ENCODE peak calls at places on chromosomes 2 and 18, in five cellular contexts. I, S, T, V and X are unnamed samples.

GRCh38 chr2:161703863-161704262 is 79.6 kb downstream of the SLC4A10 start:
- DNase-seq in I (no peak), S (no peak), V (no peak), T (no peak), X (no peak)

GRCh38 chr2:25341031-25341727 is 546 bp downstream of the DNMT3A start:
- DNase-seq in I (peak; percentile 29), V (no peak), S (no peak), T (no peak), X (no peak)

GRCh38 chr2:28276076-28276618 is 116.5 kb upstream of the FOSL2 start:
- DNase-seq in V (peak; percentile 98), T (no peak), I (no peak), S (no peak), X (no peak)

GRCh38 chr2:179050735-179051134 is 798 bp upstream of the CCDC141 start:
- DNase-seq in V (no peak), S (no peak), I (no peak), T (no peak), X (no peak)

GRCh38 chr18:63028380-63028779 is 291.2 kb downstream of the BCL2 start:
- DNase-seq in S (no peak), T (no peak), V (no peak), I (no peak), X (no peak)

GRCh38 chr2:72895154-72895553 is 7.9 kb downstream of the SPR start:
- DNase-seq in S (no peak), V (no peak), T (no peak), I (no peak), X (no peak)

GRCh38 chr2:63012541-63012940 is 38.1 kb upstream of the OTX1 start:
- DNase-seq in I (no peak), T (no peak), S (no peak), V (no peak), X (no peak)

GRCh38 chr2:145185696-145186095 is 665.8 kb upstream of the ZEB2 start:
- DNase-seq in S (no peak), I (no peak), V (no peak), T (no peak), X (no peak)

GRCh38 chr2:175805442-175806114 is 196.5 kb downstream of the LNPK start:
- DNase-seq in T (no peak), V (no peak), I (no peak), S (no peak), X (no peak)

GRCh38 chr2:99834426-99834825 is 308.0 kb downstream of the AFF3 start:
- DNase-seq in I (no peak), S (no peak), T (no peak), V (no peak), X (no peak)

GRCh38 chr18:55900380-55900779 is 312.4 kb upstream of the TCF4 start:
- DNase-seq in V (no peak), S (no peak), I (no peak), T (no peak), X (no peak)

GRCh38 chr2:127545189-127545588 is 9.7 kb downstream of the MYO7B start:
- DNase-seq in S (no peak), I (no peak), V (no peak), T (no peak), X (no peak)

GRCh38 chr2:15855766-15856260 is 84.5 kb upstream of the MYCN start:
- DNase-seq in I (no peak), S (no peak), T (no peak), V (no peak), X (no peak)

GRCh38 chr18:39872566-39872965 is 2082.5 kb upstream of the PIK3C3 start:
- DNase-seq in T (no peak), V (no peak), I (no peak), S (no peak), X (no peak)

GRCh38 chr2:41736105-41736567 is 311.7 kb upstream of the PKDCC start:
- DNase-seq in T (no peak), V (peak; percentile 22), S (no peak), I (no peak), X (no peak)

GRCh38 chr2:60963176-60963575 is 54.3 kb upstream of the PEX13 start:
- DNase-seq in V (no peak), T (no peak), I (no peak), S (no peak), X (no peak)

GRCh38 chr2:37653093-37653492 is 18.3 kb downstream of the CDC42EP3 start:
- DNase-seq in T (no peak), I (no peak), V (no peak), S (no peak), X (no peak)

GRCh38 chr2:3731829-3732228 is 28.5 kb downstream of the DCDC2C start:
- DNase-seq in V (no peak), T (no peak), I (no peak), S (no peak), X (no peak)

GRCh38 chr2:152242787-152243472 is 67.4 kb upstream of the STAM2 start:
- DNase-seq in T (no peak), S (no peak), I (no peak), V (no peak), X (no peak)

GRCh38 chr2:227406177-227407031 is 18.7 kb upstream of the SCYGR1 start:
- DNase-seq in I (peak; percentile 86), S (peak; percentile 46), V (peak; percentile 95), T (no peak), X (peak; percentile 20)

GRCh38 chr2:188523901-188524300 is 232.2 kb downstream of the GULP1 start:
- DNase-seq in V (no peak), S (no peak), I (no peak), T (no peak), X (no peak)

GRCh38 chr2:9818097-9818496 is 25.2 kb upstream of the TAF1B start:
- DNase-seq in T (no peak), V (peak; percentile 38), S (no peak), I (no peak), X (no peak)

GRCh38 chr2:127106457-127106997 is 427 bp downstream of the BIN1 start:
- DNase-seq in V (peak; percentile 45), T (no peak), I (no peak), S (no peak), X (no peak)

GRCh38 chr2:106869512-106870276 is 16.3 kb downstream of the ST6GAL2 start:
- DNase-seq in S (no peak), T (no peak), I (no peak), V (no peak), X (no peak)

GRCh38 chr2:97889156-97889555 is 106.6 kb downstream of the TMEM131 start:
- DNase-seq in S (no peak), I (no peak), T (no peak), V (no peak), X (no peak)

GRCh38 chr2:149490296-149490695 is 97.3 kb downstream of the MMADHC start:
- DNase-seq in V (no peak), T (no peak), S (no peak), I (no peak), X (no peak)

GRCh38 chr18:7370375-7370774 is 139.5 kb downstream of the LRRC30 start:
- DNase-seq in I (no peak), T (no peak), S (no peak), V (no peak), X (peak; percentile 34)

GRCh38 chr2:215787565-215788178 is 225.7 kb downstream of the MREG start:
- DNase-seq in S (no peak), T (no peak), V (no peak), I (no peak), X (no peak)

GRCh38 chr2:118687698-118688097 is 159.8 kb downstream of the EN1 start:
- DNase-seq in T (no peak), S (no peak), V (peak; percentile 52), I (no peak), X (no peak)

GRCh38 chr18:55862693-55863485 is 274.9 kb upstream of the TCF4 start:
- DNase-seq in V (no peak), I (no peak), T (no peak), S (no peak), X (no peak)

GRCh38 chr18:13800505-13801259 is 23.3 kb upstream of the MC5R start:
- DNase-seq in I (peak; percentile 74), T (peak; percentile 23), V (peak; percentile 81), S (peak; percentile 49), X (peak; percentile 78)

GRCh38 chr2:1863861-1864260 is 119.5 kb upstream of the PXDN start:
- DNase-seq in I (no peak), T (no peak), S (no peak), V (no peak), X (no peak)

GRCh38 chr2:30768708-30769580 is 38.3 kb downstream of the CAPN13 start:
- DNase-seq in V (no peak), I (no peak), T (no peak), S (no peak), X (no peak)

GRCh38 chr18:66616523-66616983 is 12.7 kb upstream of the CDH19 start:
- DNase-seq in V (peak; percentile 7), S (no peak), T (no peak), I (peak; percentile 6), X (no peak)

GRCh38 chr2:106885981-106886915 is at the start of gene ST6GAL2:
- DNase-seq in V (peak; percentile 29), S (peak; percentile 27), T (no peak), I (no peak), X (peak; percentile 14)

DNA sequence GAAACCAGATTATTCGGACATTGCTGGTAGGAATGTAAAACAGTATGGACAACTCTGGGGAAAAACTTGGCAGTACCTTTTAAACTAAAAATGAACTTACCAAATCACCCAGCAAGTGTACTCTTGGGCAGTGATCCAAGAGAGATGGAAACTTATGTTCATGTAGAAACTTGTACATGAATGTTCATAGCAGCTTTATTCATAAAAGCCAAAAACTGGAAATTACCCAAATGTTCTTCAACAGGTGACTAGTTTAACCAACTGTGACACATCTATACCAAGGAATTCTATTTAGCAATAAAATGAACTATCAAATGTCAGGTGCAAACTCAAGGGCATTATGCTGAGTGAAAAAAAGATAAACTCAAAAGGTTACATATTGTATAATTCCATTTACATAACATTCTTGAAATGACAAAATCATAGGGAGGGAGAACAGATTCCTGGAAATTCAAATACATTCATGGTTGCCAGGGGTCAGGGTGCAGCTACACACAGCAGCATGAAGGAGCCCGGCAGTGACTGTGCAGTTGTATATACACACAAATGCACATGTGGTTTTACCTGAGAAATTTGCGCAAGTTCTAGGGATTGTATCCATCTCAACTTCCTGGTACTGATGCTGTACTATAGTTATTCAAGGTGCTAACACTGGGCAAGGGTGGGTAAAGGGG is 3.5 kb upstream of the RNU4ATAC start:
- DNase-seq in T (no peak), I (no peak), S (no peak), V (peak; percentile 97), X (no peak)
- H3K4me1 ChIP-seq in T (peaks cover 17% of the 10 kb centered on the region), I (peaks cover 33% of the 10 kb centered on the region), S (peaks cover 21% of the 10 kb centered on the region), V (peaks cover 68% of the 10 kb centered on the region), X (peaks cover 69% of the 10 kb centered on the region)

GRCh38 chr2:228593992-228594391 is 412.5 kb upstream of the SPHKAP start:
- DNase-seq in S (no peak), V (no peak), T (no peak), I (no peak), X (no peak)
- H3K27ac ChIP-seq in S (no peak overlapping the region), V (no peak overlapping the region), T (no peak overlapping the region), I (no peak overlapping the region), X (no peak overlapping the region)

DNA sequence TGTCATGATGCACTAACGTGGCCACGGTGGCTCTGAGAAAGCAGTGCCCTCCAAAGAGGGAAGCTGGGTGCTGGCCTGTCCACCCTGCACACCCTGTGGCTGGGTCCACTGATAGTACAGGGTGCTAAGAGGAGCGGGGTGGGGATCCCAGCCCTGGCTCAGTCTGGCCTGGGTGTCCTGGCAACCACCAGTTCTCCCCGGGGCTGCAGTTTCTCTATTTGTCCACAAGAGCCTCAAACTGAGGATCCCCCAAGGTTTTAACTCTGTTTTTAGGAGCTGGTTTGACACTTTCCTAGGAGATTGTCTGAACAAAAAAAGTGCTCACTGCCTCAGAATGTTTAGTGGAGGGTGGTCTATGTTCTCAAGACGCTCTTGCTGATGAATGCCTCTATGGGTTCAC is 29.0 kb downstream of the EDAR start:
- DNase-seq in S (no peak), V (no peak), I (no peak), T (no peak), X (no peak)
- TF ChIP-seq CTCF in S (no peak), V (no peak), I (no peak), T (no peak), X (no peak)

GRCh38 chr2:42855221-42855970 is 63.0 kb upstream of the HAAO start:
- DNase-seq in V (no peak), I (no peak), S (no peak), T (no peak), X (no peak)
- H3K4me1 ChIP-seq in V (peaks cover 42% of the 10 kb centered on the region), I (no peaks in the 10 kb centered on the region), S (peaks cover 14% of the 10 kb centered on the region), T (no peaks in the 10 kb centered on the region), X (peaks cover 2% of the 10 kb centered on the region)